ENCODE peak calls at places on chromosomes 4 and X, in ten cellular contexts. One of them, this sample, is unnamed.

GRCh38 chr4:90419124-90419711 is 292.0 kb downstream of the CCSER1 start:
- DNase-seq in Daoy: peak; percentile 8
- DNase-seq in effector memory CD4-positive, alpha-beta T cell: no peak
- DNase-seq in non-pigmented ciliary epithelial cell: peak; percentile 6
- DNase-seq in mucosa of gallbladder: no peak
- DNase-seq in WTC11: no peak
- DNase-seq in iPS DF 6.9: peak; percentile 4
- DNase-seq in heart left ventricle: no peak
- DNase-seq in NCI-H1048: peak; percentile 5
- DNase-seq in stimulated activated CD4-positive, alpha-beta T cell treated with anti-CD3 and anti-CD28 coated beads, Interleukin-1b, Interleukin-23, amount 100 ng/mL, for 1 hour: no peak
- DNase-seq in this sample: peak; percentile 73

GRCh38 chrX:77422886-77423648 is 24.1 kb upstream of the FGF16 start:
- DNase-seq in stimulated activated CD4-positive, alpha-beta T cell treated with anti-CD3 and anti-CD28 coated beads, Interleukin-1b, Interleukin-23, amount 100 ng/mL, for 1 hour: no peak
- DNase-seq in effector memory CD4-positive, alpha-beta T cell: no peak
- DNase-seq in non-pigmented ciliary epithelial cell: no peak
- DNase-seq in NCI-H1048: no peak
- DNase-seq in Daoy: no peak
- DNase-seq in heart left ventricle: no peak
- DNase-seq in iPS DF 6.9: no peak
- DNase-seq in WTC11: peak; percentile 32
- DNase-seq in mucosa of gallbladder: no peak
- DNase-seq in this sample: no peak

GRCh38 chr4:12137556-12137955 is 708.9 kb upstream of the HS3ST1 start:
- DNase-seq in non-pigmented ciliary epithelial cell: no peak
- DNase-seq in NCI-H1048: peak; percentile 33
- DNase-seq in Daoy: no peak
- DNase-seq in effector memory CD4-positive, alpha-beta T cell: no peak
- DNase-seq in iPS DF 6.9: no peak
- DNase-seq in stimulated activated CD4-positive, alpha-beta T cell treated with anti-CD3 and anti-CD28 coated beads, Interleukin-1b, Interleukin-23, amount 100 ng/mL, for 1 hour: no peak
- DNase-seq in mucosa of gallbladder: no peak
- DNase-seq in heart left ventricle: no peak
- DNase-seq in WTC11: no peak
- DNase-seq in this sample: no peak

GRCh38 chr4:110292994-110293744 is 94.8 kb upstream of the ELOVL6 start:
- DNase-seq in mucosa of gallbladder: no peak
- DNase-seq in heart left ventricle: no peak
- DNase-seq in NCI-H1048: no peak
- DNase-seq in Daoy: no peak
- DNase-seq in iPS DF 6.9: no peak
- DNase-seq in non-pigmented ciliary epithelial cell: no peak
- DNase-seq in WTC11: no peak
- DNase-seq in stimulated activated CD4-positive, alpha-beta T cell treated with anti-CD3 and anti-CD28 coated beads, Interleukin-1b, Interleukin-23, amount 100 ng/mL, for 1 hour: no peak
- DNase-seq in effector memory CD4-positive, alpha-beta T cell: no peak
- DNase-seq in this sample: no peak

GRCh38 chr4:52966781-52967180 is 104.7 kb downstream of the RASL11B start:
- DNase-seq in mucosa of gallbladder: no peak
- DNase-seq in NCI-H1048: no peak
- DNase-seq in WTC11: no peak
- DNase-seq in non-pigmented ciliary epithelial cell: no peak
- DNase-seq in stimulated activated CD4-positive, alpha-beta T cell treated with anti-CD3 and anti-CD28 coated beads, Interleukin-1b, Interleukin-23, amount 100 ng/mL, for 1 hour: no peak
- DNase-seq in heart left ventricle: no peak
- DNase-seq in Daoy: no peak
- DNase-seq in iPS DF 6.9: no peak
- DNase-seq in effector memory CD4-positive, alpha-beta T cell: no peak
- DNase-seq in this sample: no peak

GRCh38 chr4:156634612-156635011 is 337.0 kb downstream of the PDGFC start:
- DNase-seq in heart left ventricle: no peak
- DNase-seq in iPS DF 6.9: no peak
- DNase-seq in effector memory CD4-positive, alpha-beta T cell: no peak
- DNase-seq in stimulated activated CD4-positive, alpha-beta T cell treated with anti-CD3 and anti-CD28 coated beads, Interleukin-1b, Interleukin-23, amount 100 ng/mL, for 1 hour: no peak
- DNase-seq in NCI-H1048: no peak
- DNase-seq in non-pigmented ciliary epithelial cell: peak; percentile 55
- DNase-seq in Daoy: no peak
- DNase-seq in mucosa of gallbladder: no peak
- DNase-seq in WTC11: no peak
- DNase-seq in this sample: no peak

GRCh38 chrX:38124000-38124399 is 96.7 kb downstream of the SRPX start:
- DNase-seq in effector memory CD4-positive, alpha-beta T cell: no peak
- DNase-seq in NCI-H1048: no peak
- DNase-seq in non-pigmented ciliary epithelial cell: no peak
- DNase-seq in heart left ventricle: no peak
- DNase-seq in mucosa of gallbladder: no peak
- DNase-seq in iPS DF 6.9: no peak
- DNase-seq in Daoy: no peak
- DNase-seq in WTC11: no peak
- DNase-seq in stimulated activated CD4-positive, alpha-beta T cell treated with anti-CD3 and anti-CD28 coated beads, Interleukin-1b, Interleukin-23, amount 100 ng/mL, for 1 hour: no peak
- DNase-seq in this sample: no peak

GRCh38 chrX:41265615-41266014 is 68.3 kb upstream of the DDX3X start:
- DNase-seq in heart left ventricle: no peak
- DNase-seq in WTC11: no peak
- DNase-seq in stimulated activated CD4-positive, alpha-beta T cell treated with anti-CD3 and anti-CD28 coated beads, Interleukin-1b, Interleukin-23, amount 100 ng/mL, for 1 hour: no peak
- DNase-seq in mucosa of gallbladder: peak; percentile 25
- DNase-seq in Daoy: peak; percentile 51
- DNase-seq in NCI-H1048: no peak
- DNase-seq in effector memory CD4-positive, alpha-beta T cell: peak; percentile 8
- DNase-seq in non-pigmented ciliary epithelial cell: no peak
- DNase-seq in iPS DF 6.9: no peak
- DNase-seq in this sample: no peak

GRCh38 chr4:19944251-19944650 is 307.5 kb upstream of the SLIT2 start:
- DNase-seq in NCI-H1048: no peak
- DNase-seq in iPS DF 6.9: no peak
- DNase-seq in heart left ventricle: no peak
- DNase-seq in Daoy: no peak
- DNase-seq in stimulated activated CD4-positive, alpha-beta T cell treated with anti-CD3 and anti-CD28 coated beads, Interleukin-1b, Interleukin-23, amount 100 ng/mL, for 1 hour: no peak
- DNase-seq in effector memory CD4-positive, alpha-beta T cell: no peak
- DNase-seq in WTC11: no peak
- DNase-seq in non-pigmented ciliary epithelial cell: no peak
- DNase-seq in mucosa of gallbladder: no peak
- DNase-seq in this sample: no peak

GRCh38 chr4:74873545-74874295 is 59.2 kb upstream of the PARM1 start:
- DNase-seq in NCI-H1048: no peak
- DNase-seq in non-pigmented ciliary epithelial cell: no peak
- DNase-seq in stimulated activated CD4-positive, alpha-beta T cell treated with anti-CD3 and anti-CD28 coated beads, Interleukin-1b, Interleukin-23, amount 100 ng/mL, for 1 hour: no peak
- DNase-seq in Daoy: no peak
- DNase-seq in iPS DF 6.9: no peak
- DNase-seq in WTC11: no peak
- DNase-seq in mucosa of gallbladder: no peak
- DNase-seq in heart left ventricle: no peak
- DNase-seq in effector memory CD4-positive, alpha-beta T cell: no peak
- DNase-seq in this sample: no peak

GRCh38 chr4:57369446-57369845 is 259.3 kb upstream of the IGFBP7 start:
- DNase-seq in stimulated activated CD4-positive, alpha-beta T cell treated with anti-CD3 and anti-CD28 coated beads, Interleukin-1b, Interleukin-23, amount 100 ng/mL, for 1 hour: no peak
- DNase-seq in WTC11: no peak
- DNase-seq in Daoy: no peak
- DNase-seq in NCI-H1048: no peak
- DNase-seq in non-pigmented ciliary epithelial cell: no peak
- DNase-seq in iPS DF 6.9: no peak
- DNase-seq in effector memory CD4-positive, alpha-beta T cell: no peak
- DNase-seq in mucosa of gallbladder: no peak
- DNase-seq in heart left ventricle: no peak
- DNase-seq in this sample: no peak

GRCh38 chr4:92629302-92629701 is 325.5 kb downstream of the GRID2 start:
- DNase-seq in Daoy: no peak
- DNase-seq in non-pigmented ciliary epithelial cell: no peak
- DNase-seq in iPS DF 6.9: no peak
- DNase-seq in effector memory CD4-positive, alpha-beta T cell: no peak
- DNase-seq in WTC11: no peak
- DNase-seq in heart left ventricle: no peak
- DNase-seq in NCI-H1048: no peak
- DNase-seq in stimulated activated CD4-positive, alpha-beta T cell treated with anti-CD3 and anti-CD28 coated beads, Interleukin-1b, Interleukin-23, amount 100 ng/mL, for 1 hour: no peak
- DNase-seq in mucosa of gallbladder: no peak
- DNase-seq in this sample: no peak

GRCh38 chr4:119692001-119692400 is 63.4 kb upstream of the PDE5A start:
- DNase-seq in non-pigmented ciliary epithelial cell: no peak
- DNase-seq in effector memory CD4-positive, alpha-beta T cell: no peak
- DNase-seq in stimulated activated CD4-positive, alpha-beta T cell treated with anti-CD3 and anti-CD28 coated beads, Interleukin-1b, Interleukin-23, amount 100 ng/mL, for 1 hour: no peak
- DNase-seq in NCI-H1048: no peak
- DNase-seq in heart left ventricle: peak; percentile 22
- DNase-seq in Daoy: peak; percentile 5
- DNase-seq in iPS DF 6.9: no peak
- DNase-seq in WTC11: no peak
- DNase-seq in mucosa of gallbladder: no peak
- DNase-seq in this sample: no peak

GRCh38 chr4:145168578-145169187 is 11.7 kb downstream of the OTUD4 start:
- DNase-seq in NCI-H1048: no peak
- DNase-seq in non-pigmented ciliary epithelial cell: no peak
- DNase-seq in iPS DF 6.9: no peak
- DNase-seq in mucosa of gallbladder: no peak
- DNase-seq in effector memory CD4-positive, alpha-beta T cell: no peak
- DNase-seq in stimulated activated CD4-positive, alpha-beta T cell treated with anti-CD3 and anti-CD28 coated beads, Interleukin-1b, Interleukin-23, amount 100 ng/mL, for 1 hour: no peak
- DNase-seq in Daoy: no peak
- DNase-seq in WTC11: no peak
- DNase-seq in heart left ventricle: no peak
- DNase-seq in this sample: no peak

GRCh38 chrX:132954323-132954722 is 4.1 kb downstream of the HS6ST2 start:
- DNase-seq in mucosa of gallbladder: no peak
- DNase-seq in Daoy: no peak
- DNase-seq in WTC11: no peak
- DNase-seq in non-pigmented ciliary epithelial cell: no peak
- DNase-seq in effector memory CD4-positive, alpha-beta T cell: no peak
- DNase-seq in heart left ventricle: no peak
- DNase-seq in iPS DF 6.9: no peak
- DNase-seq in NCI-H1048: no peak
- DNase-seq in stimulated activated CD4-positive, alpha-beta T cell treated with anti-CD3 and anti-CD28 coated beads, Interleukin-1b, Interleukin-23, amount 100 ng/mL, for 1 hour: no peak
- DNase-seq in this sample: no peak

GRCh38 chr4:5932021-5932553 is 39.2 kb upstream of the CRMP1 start:
- DNase-seq in mucosa of gallbladder: no peak
- DNase-seq in Daoy: no peak
- DNase-seq in iPS DF 6.9: no peak
- DNase-seq in effector memory CD4-positive, alpha-beta T cell: no peak
- DNase-seq in heart left ventricle: no peak
- DNase-seq in WTC11: no peak
- DNase-seq in non-pigmented ciliary epithelial cell: no peak
- DNase-seq in NCI-H1048: no peak
- DNase-seq in stimulated activated CD4-positive, alpha-beta T cell treated with anti-CD3 and anti-CD28 coated beads, Interleukin-1b, Interleukin-23, amount 100 ng/mL, for 1 hour: no peak
- DNase-seq in this sample: no peak

GRCh38 chrX:37677765-37678164 is 7.8 kb upstream of the XK start:
- DNase-seq in stimulated activated CD4-positive, alpha-beta T cell treated with anti-CD3 and anti-CD28 coated beads, Interleukin-1b, Interleukin-23, amount 100 ng/mL, for 1 hour: no peak
- DNase-seq in mucosa of gallbladder: no peak
- DNase-seq in Daoy: no peak
- DNase-seq in NCI-H1048: no peak
- DNase-seq in effector memory CD4-positive, alpha-beta T cell: no peak
- DNase-seq in iPS DF 6.9: no peak
- DNase-seq in heart left ventricle: no peak
- DNase-seq in WTC11: no peak
- DNase-seq in non-pigmented ciliary epithelial cell: no peak
- DNase-seq in this sample: no peak

GRCh38 chr4:108902769-108903168 is 139.9 kb upstream of the ETNPPL start:
- DNase-seq in mucosa of gallbladder: no peak
- DNase-seq in NCI-H1048: peak; percentile 30
- DNase-seq in iPS DF 6.9: no peak
- DNase-seq in Daoy: no peak
- DNase-seq in WTC11: no peak
- DNase-seq in heart left ventricle: no peak
- DNase-seq in stimulated activated CD4-positive, alpha-beta T cell treated with anti-CD3 and anti-CD28 coated beads, Interleukin-1b, Interleukin-23, amount 100 ng/mL, for 1 hour: no peak
- DNase-seq in effector memory CD4-positive, alpha-beta T cell: no peak
- DNase-seq in non-pigmented ciliary epithelial cell: no peak
- DNase-seq in this sample: no peak

GRCh38 chr4:73816814-73817213 is 19.7 kb upstream of the CXCL6 start:
- DNase-seq in stimulated activated CD4-positive, alpha-beta T cell treated with anti-CD3 and anti-CD28 coated beads, Interleukin-1b, Interleukin-23, amount 100 ng/mL, for 1 hour: no peak
- DNase-seq in non-pigmented ciliary epithelial cell: peak; percentile 85
- DNase-seq in NCI-H1048: no peak
- DNase-seq in effector memory CD4-positive, alpha-beta T cell: no peak
- DNase-seq in WTC11: no peak
- DNase-seq in heart left ventricle: peak; percentile 29
- DNase-seq in mucosa of gallbladder: no peak
- DNase-seq in Daoy: peak; percentile 71
- DNase-seq in iPS DF 6.9: no peak
- DNase-seq in this sample: peak; percentile 62